ENCODE peak calls at places on chromosome 21, in eight cellular contexts. T, E, U, X, I, C, R and O are unnamed samples.

GRCh38 chr21:44994581-44995171 is 54.8 kb downstream of the SLX9 start:
- DNase-seq in T (no peak), E (no peak), U (no peak), X (no peak), I (no peak), C (no peak), R (peak), O (peak)

GRCh38 chr21:45154511-45155508 is 80.4 kb downstream of the ADARB1 start:
- DNase-seq in T (no peak), E (no peak), U (peak), X (no peak), I (no peak), C (peak), R (no peak), O (peak)

GRCh38 chr21:43991447-43991991 is 20.6 kb upstream of the TRAPPC10 start:
- DNase-seq in T (no peak), E (no peak), U (no peak), X (no peak), I (no peak), C (no peak), R (no peak), O (no peak)

GRCh38 chr21:45365608-45366241 is 39.2 kb upstream of the COL18A1 start:
- DNase-seq in T (peak), E (no peak), U (no peak), X (no peak), I (no peak), C (no peak), R (peak), O (no peak)

GRCh38 chr21:45325206-45326168 is 37.8 kb upstream of the POFUT2 start:
- DNase-seq in T (no peak), E (no peak), U (no peak), X (no peak), I (no peak), C (no peak), R (peak), O (no peak)

GRCh38 chr21:29232601-29233541 is 65.9 kb upstream of the BACH1 start:
- DNase-seq in T (no peak), E (no peak), U (no peak), X (no peak), I (no peak), C (peak), R (no peak), O (no peak)

GRCh38 chr21:44644878-44645277 is 1.3 kb upstream of the KRTAP10-11 start:
- DNase-seq in T (no peak), E (no peak), U (no peak), X (no peak), I (no peak), C (no peak), R (no peak), O (no peak)

GRCh38 chr21:22211943-22212342 is 1213.7 kb downstream of the NCAM2 start:
- DNase-seq in T (no peak), E (no peak), U (no peak), X (no peak), I (no peak), C (peak), R (no peak), O (no peak)

GRCh38 chr21:46079357-46080170 is 18.3 kb upstream of the COL6A2 start:
- DNase-seq in T (no peak), E (no peak), U (peak), X (no peak), I (no peak), C (no peak), R (peak), O (peak)

GRCh38 chr21:27674037-27674436 is 707.1 kb upstream of the ADAMTS5 start:
- DNase-seq in T (no peak), E (no peak), U (no peak), X (no peak), I (no peak), C (no peak), R (no peak), O (no peak)

GRCh38 chr21:14531927-14532326 is 14.2 kb downstream of the SAMSN1 start:
- DNase-seq in T (no peak), E (no peak), U (no peak), X (no peak), I (no peak), C (peak), R (no peak), O (no peak)

GRCh38 chr21:39676054-39676771 is 63.5 kb downstream of the B3GALT5 start:
- DNase-seq in T (peak), E (peak), U (no peak), X (peak), I (no peak), C (no peak), R (peak), O (peak)

GRCh38 chr21:46357684-46358425 is 33.9 kb downstream of the PCNT start:
- DNase-seq in T (no peak), E (no peak), U (no peak), X (no peak), I (no peak), C (no peak), R (no peak), O (no peak)

GRCh38 chr21:46550511-46550941 is 54.4 kb downstream of the S100B start:
- DNase-seq in T (no peak), E (no peak), U (peak), X (no peak), I (no peak), C (no peak), R (no peak), O (peak)

GRCh38 chr21:34934350-34934749 is 114.8 kb downstream of the RUNX1 start:
- DNase-seq in T (no peak), E (no peak), U (no peak), X (no peak), I (no peak), C (no peak), R (no peak), O (no peak)

GRCh38 chr21:43361127-43361492 is 65.8 kb downstream of the SIK1 start:
- DNase-seq in T (no peak), E (peak), U (no peak), X (peak), I (peak), C (no peak), R (peak), O (no peak)

GRCh38 chr21:14403681-14404318 is 20.9 kb upstream of the HSPA13 start:
- DNase-seq in T (no peak), E (no peak), U (no peak), X (no peak), I (no peak), C (peak), R (no peak), O (no peak)

GRCh38 chr21:35024071-35024420 is 25.1 kb downstream of the RUNX1 start:
- DNase-seq in T (no peak), E (no peak), U (no peak), X (no peak), I (no peak), C (no peak), R (no peak), O (peak)

GRCh38 chr21:44082648-44083436 is 24.4 kb upstream of the PWP2 start:
- DNase-seq in T (no peak), E (no peak), U (peak), X (no peak), I (no peak), C (peak), R (no peak), O (no peak)

GRCh38 chr21:46491553-46491952 is 32.9 kb downstream of the DIP2A start:
- DNase-seq in T (no peak), E (no peak), U (no peak), X (no peak), I (no peak), C (no peak), R (no peak), O (no peak)

GRCh38 chr21:39564200-39564599 is 48.5 kb upstream of the B3GALT5 start:
- DNase-seq in T (peak), E (no peak), U (peak), X (no peak), I (no peak), C (no peak), R (peak), O (no peak)

GRCh38 chr21:36127977-36128376 is 6.9 kb upstream of the CBR3 start:
- DNase-seq in T (no peak), E (no peak), U (no peak), X (no peak), I (no peak), C (no peak), R (no peak), O (peak)

GRCh38 chr21:14670409-14670808 is 124.3 kb upstream of the SAMSN1 start:
- DNase-seq in T (no peak), E (no peak), U (no peak), X (no peak), I (no peak), C (no peak), R (no peak), O (no peak)

GRCh38 chr21:44331650-44332306 is 7.4 kb downstream of the CFAP410 start:
- DNase-seq in T (no peak), E (no peak), U (no peak), X (no peak), I (no peak), C (no peak), R (no peak), O (no peak)

GRCh38 chr21:33152228-33153130 is 77.3 kb upstream of the IFNAR2 start:
- DNase-seq in T (peak), E (no peak), U (no peak), X (no peak), I (no peak), C (no peak), R (no peak), O (no peak)

GRCh38 chr21:33155005-33155404 is 74.7 kb upstream of the IFNAR2 start:
- DNase-seq in T (no peak), E (no peak), U (no peak), X (no peak), I (no peak), C (no peak), R (no peak), O (no peak)

DNA sequence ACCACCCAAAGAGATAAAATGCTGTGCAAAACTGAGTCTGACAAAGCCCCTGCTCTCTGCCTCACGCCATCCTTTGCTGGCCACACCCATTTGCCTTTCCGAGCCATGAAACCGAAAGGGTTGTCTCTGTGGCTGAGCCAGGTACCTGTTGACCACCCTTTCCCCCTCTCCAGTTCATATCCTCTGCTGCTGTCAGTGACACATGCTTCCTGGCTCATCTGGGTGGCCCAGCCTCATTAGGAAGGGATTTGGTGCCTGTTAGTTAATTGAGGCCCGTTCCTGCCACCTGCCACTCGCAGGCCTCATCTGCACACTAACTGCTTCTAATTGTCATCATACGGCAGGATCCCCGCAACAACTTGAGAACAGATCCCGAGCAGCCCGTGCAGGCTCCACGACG is 79.2 kb downstream of the OLIG1 start:
- DNase-seq in T (no peak), E (no peak), U (no peak), X (no peak), I (no peak), C (no peak), R (no peak), O (no peak)
- TF ChIP-seq POLR2A in T (no peak), E (no peak), U (no peak), X (no peak), I (no peak), C (no peak), R (no peak), O (no peak)

GRCh38 chr21:37460196-37460595 is 93.6 kb downstream of the DYRK1A start:
- DNase-seq in T (no peak), E (no peak), U (no peak), X (no peak), I (no peak), C (peak), R (no peak), O (no peak)
- TF ChIP-seq CTCF in T (no peak), E (no peak), U (no peak), X (no peak), I (no peak), C (peak), R (no peak), O (no peak)

GRCh38 chr21:16070207-16070651 is 340.4 kb downstream of the USP25 start:
- DNase-seq in T (no peak), E (no peak), U (no peak), X (peak), I (no peak), C (no peak), R (no peak), O (no peak)
- H3K4me3 ChIP-seq in T (no peak), E (no peak), U (peak), X (peak), I (no peak), C (no peak), R (no peak), O (no peak)

DNA sequence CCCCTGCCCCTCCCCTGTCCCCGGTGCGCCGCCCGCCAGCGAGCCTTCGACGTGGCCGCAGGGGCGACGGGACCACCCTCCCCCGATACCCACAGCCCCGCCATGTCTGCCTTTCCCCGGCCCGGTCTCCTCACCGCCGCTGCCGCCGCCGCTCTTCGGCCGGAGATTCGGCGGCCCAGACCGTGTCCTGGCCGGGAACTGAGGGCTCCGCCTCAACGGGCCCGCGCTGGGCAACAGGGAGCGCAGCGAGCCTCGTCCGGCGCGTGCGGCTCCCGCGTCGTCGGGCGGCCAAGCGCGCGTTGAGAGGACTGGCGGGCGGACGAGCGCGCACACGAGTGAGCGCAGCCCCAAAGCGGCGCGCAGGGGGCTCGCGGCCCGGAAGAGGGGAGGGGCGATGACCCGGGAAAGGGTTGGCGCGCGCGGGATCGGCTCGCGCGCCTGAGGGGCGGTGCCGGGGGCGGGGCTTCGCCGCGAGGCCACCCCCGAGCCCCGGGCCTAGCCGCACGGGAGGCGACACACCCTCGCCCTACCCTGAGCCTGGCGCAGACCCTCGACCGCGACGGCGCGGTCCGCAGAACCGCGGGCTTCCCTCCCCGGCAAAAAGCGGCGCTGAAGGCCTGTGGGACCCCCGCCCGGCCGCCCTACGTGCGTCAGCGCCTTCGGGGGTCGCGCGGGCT is at the start of gene BTG3:
- DNase-seq in T (peak), E (peak), U (peak), X (peak), I (peak), C (peak), R (peak), O (peak)
- TF ChIP-seq POLR2A in T (peak), E (peak), U (no peak), X (peak), I (peak), C (peak), R (no peak), O (no peak)

DNA sequence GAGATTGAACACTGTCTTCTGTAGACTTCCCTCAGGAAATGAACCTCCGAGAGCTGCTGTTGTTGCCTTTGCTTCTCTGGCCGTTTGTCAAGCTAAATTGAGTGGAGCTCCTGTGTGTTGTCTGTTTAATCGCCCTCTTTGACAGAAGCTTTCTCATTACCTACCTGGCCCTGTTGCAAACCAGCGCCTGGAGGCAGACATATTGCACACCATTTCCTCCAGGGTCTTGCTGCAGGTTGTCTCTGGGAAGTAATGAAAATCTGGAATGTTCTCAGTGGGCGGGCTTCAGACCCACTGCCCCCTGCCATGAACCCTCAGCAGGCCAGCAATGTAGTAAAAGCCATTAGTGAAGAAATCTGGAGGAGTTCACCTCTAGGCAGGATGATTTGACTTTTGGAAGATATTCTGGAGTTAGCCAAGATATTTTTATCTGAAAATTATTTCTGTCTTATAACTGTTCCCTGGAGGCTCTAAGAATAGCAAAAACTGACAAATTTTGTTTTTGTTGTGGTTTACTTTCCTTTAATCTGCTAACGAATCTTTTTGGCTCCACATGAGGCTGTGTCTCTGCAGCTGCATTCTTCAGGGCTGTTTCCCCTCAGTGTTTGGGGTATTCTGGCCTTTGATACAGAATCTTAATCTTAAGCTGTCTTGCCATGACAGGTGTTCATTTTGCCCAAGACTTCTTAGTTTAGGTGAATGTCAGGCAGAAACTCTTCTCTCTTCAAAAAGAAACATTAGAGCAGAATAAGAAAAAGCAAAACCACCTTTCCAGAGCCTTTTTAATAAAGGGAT is 83.6 kb downstream of the GABPA start:
- DNase-seq in T (no peak), E (no peak), U (no peak), X (no peak), I (no peak), C (no peak), R (no peak), O (no peak)
- TF ChIP-seq CTCF in T (no peak), E (no peak), U (no peak), X (no peak), I (no peak), C (no peak), R (no peak), O (no peak)

GRCh38 chr21:41362605-41363369 is 960 bp downstream of the MX2 start:
- DNase-seq in T (no peak), E (no peak), U (no peak), X (no peak), I (no peak), C (no peak), R (no peak), O (no peak)

GRCh38 chr21:41361786-41362604 is at the start of gene MX2:
- DNase-seq in T (no peak), E (peak), U (peak), X (no peak), I (no peak), C (no peak), R (peak), O (peak)

GRCh38 chr21:41365377-41366107 is 3.7 kb downstream of the MX2 start:
- DNase-seq in T (no peak), E (no peak), U (no peak), X (no peak), I (no peak), C (no peak), R (no peak), O (peak)

GRCh38 chr21:41363370-41364270 is 1.8 kb downstream of the MX2 start:
- DNase-seq in T (no peak), E (no peak), U (no peak), X (no peak), I (no peak), C (no peak), R (no peak), O (no peak)

DNA sequence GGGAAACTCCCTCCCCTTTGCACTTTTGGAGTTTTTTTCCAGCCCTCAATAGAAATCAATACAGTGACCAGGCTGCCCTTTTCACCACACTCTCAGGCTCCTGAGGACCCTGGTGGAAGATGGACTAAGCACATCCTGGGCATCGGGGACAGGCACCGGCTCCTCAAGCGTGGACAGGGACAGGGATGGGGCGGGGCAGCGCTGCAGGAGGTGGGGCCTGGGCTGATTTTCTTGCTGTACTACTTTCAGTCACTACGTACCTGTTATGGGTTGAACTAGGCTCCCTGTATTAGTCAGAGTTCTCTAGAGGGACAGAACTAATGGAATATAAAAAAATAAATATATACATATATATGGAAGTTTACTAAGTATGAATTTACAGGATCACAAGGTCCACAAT is 2.5 kb downstream of the MX2 start:
- DNase-seq in T (no peak), E (no peak), U (no peak), X (no peak), I (no peak), C (no peak), R (no peak), O (no peak)
- H3K4me3 ChIP-seq in T (no peak), E (no peak), U (no peak), X (no peak), I (no peak), C (no peak), R (no peak), O (no peak)